ENCODE peak calls at places on chromosomes 2 and 18, in six cellular contexts. G is AG04450; H is effector memory CD4-positive, alpha-beta T cell; L is NCI-H510A treated with DMSO at 0.1 percent for 48 hours; N is mammary epithelial cell; S is posterior cingulate gyrus. K is an unnamed sample.

GRCh38 chr2:18272148-18272494 is 288.3 kb downstream of the RDH14 start:
- DNase-seq in G (no peak), H (no peak), L (no peak), N (no peak), S (no peak), K (no peak)

GRCh38 chr2:62672601-62673000 is 32.9 kb upstream of the EHBP1 start:
- DNase-seq in G (peak), H (no peak), L (no peak), N (no peak), S (no peak), K (no peak)

GRCh38 chr2:20291106-20291564 is 59.5 kb downstream of the PUM2 start:
- DNase-seq in G (peak), H (no peak), L (peak), N (peak), S (peak), K (no peak)

GRCh38 chr2:42923632-42924425 is 131.4 kb upstream of the HAAO start:
- DNase-seq in G (no peak), H (no peak), L (no peak), N (no peak), S (no peak), K (no peak)

GRCh38 chr2:239192456-239192855 is 208.4 kb downstream of the HDAC4 start:
- DNase-seq in G (no peak), H (no peak), L (no peak), N (no peak), S (no peak), K (no peak)

GRCh38 chr2:120660056-120660694 is 75.5 kb upstream of the GLI2 start:
- DNase-seq in G (no peak), H (no peak), L (no peak), N (no peak), S (no peak), K (no peak)

GRCh38 chr2:165593081-165593480 is 123.6 kb downstream of the CSRNP3 start:
- DNase-seq in G (no peak), H (no peak), L (no peak), N (no peak), S (no peak), K (no peak)

GRCh38 chr2:20033341-20033740 is 18.1 kb downstream of the LAPTM4A start:
- DNase-seq in G (no peak), H (no peak), L (no peak), N (no peak), S (no peak), K (no peak)

GRCh38 chr2:188773075-188773474 is 201.1 kb upstream of the COL3A1 start:
- DNase-seq in G (no peak), H (no peak), L (peak), N (peak), S (no peak), K (no peak)

GRCh38 chr2:238985931-238986446 is 138.1 kb downstream of the TWIST2 start:
- DNase-seq in G (no peak), H (no peak), L (no peak), N (no peak), S (no peak), K (no peak)

GRCh38 chr2:59167514-59167913 is 926.4 kb upstream of the FANCL start:
- DNase-seq in G (no peak), H (no peak), L (peak), N (no peak), S (no peak), K (no peak)

GRCh38 chr18:71831039-71831438 is 713.1 kb downstream of the CBLN2 start:
- DNase-seq in G (peak), H (no peak), L (no peak), N (no peak), S (no peak), K (no peak)

GRCh38 chr18:64699116-64699515 is 550.2 kb upstream of the LINC00305 start:
- DNase-seq in G (no peak), H (no peak), L (no peak), N (no peak), S (no peak), K (no peak)

GRCh38 chr18:48766025-48766424 is 184.7 kb downstream of the SMAD7 start:
- DNase-seq in G (peak), H (no peak), L (no peak), N (no peak), S (no peak), K (no peak)

GRCh38 chr2:263774-264492 is at the start of gene SH3YL1:
- DNase-seq in G (no peak), H (peak), L (peak), N (peak), S (no peak), K (peak)

GRCh38 chr2:74481961-74482800 is 617 bp downstream of the CCDC142 start:
- DNase-seq in G (no peak), H (peak), L (peak), N (peak), S (no peak), K (peak)

GRCh38 chr18:57728941-57729511 is 74.1 kb downstream of the ATP8B1 start:
- DNase-seq in G (no peak), H (no peak), L (no peak), N (peak), S (no peak), K (no peak)

GRCh38 chr2:218570850-218571249 is 2.2 kb downstream of the CNOT9 start:
- DNase-seq in G (no peak), H (no peak), L (no peak), N (peak), S (no peak), K (no peak)

K was measured in T follicular helper cell.